ENCODE peak calls at places on chromosome 13, in seven cellular contexts. T, X, C, B, R, E and M are unnamed samples.
A peak's percentile ranks its signal among the peaks of the same experiment; 100 is the strongest.

GRCh38 chr13:49814551-49815270 is 22.2 kb upstream of the KPNA3 start:
- DNase-seq in T (no peak), X (no peak), C (no peak), B (no peak), R (no peak), E (no peak), M (no peak)

GRCh38 chr13:80339841-80340642 is 884 bp downstream of the SPRY2 start:
- DNase-seq in T (peak; percentile 46), X (peak; percentile 36), C (peak; percentile 48), B (peak; percentile 68), R (peak; percentile 28), E (peak; percentile 66), M (peak; percentile 87)

GRCh38 chr13:42969558-42970172 is 22.4 kb downstream of the EPSTI1 start:
- DNase-seq in T (peak; percentile 85), X (peak; percentile 81), C (peak; percentile 49), B (peak; percentile 90), R (peak; percentile 76), E (peak; percentile 74), M (peak; percentile 87)

GRCh38 chr13:36089130-36089529 is 42.1 kb downstream of the DCLK1 start:
- DNase-seq in T (no peak), X (no peak), C (peak; percentile 20), B (no peak), R (peak; percentile 49), E (no peak), M (no peak)

GRCh38 chr13:112457485-112457884 is 81.3 kb downstream of the SPACA7 start:
- DNase-seq in T (no peak), X (no peak), C (no peak), B (no peak), R (no peak), E (no peak), M (no peak)

GRCh38 chr13:99864627-99864990 is 107.0 kb downstream of the ZIC5 start:
- DNase-seq in T (no peak), X (no peak), C (no peak), B (no peak), R (no peak), E (no peak), M (no peak)

GRCh38 chr13:39417131-39417530 is 185.9 kb downstream of the LHFPL6 start:
- DNase-seq in T (no peak), X (no peak), C (no peak), B (no peak), R (no peak), E (no peak), M (no peak)

GRCh38 chr13:73025212-73026012 is 33.4 kb upstream of the KLF5 start:
- DNase-seq in T (no peak), X (no peak), C (no peak), B (no peak), R (no peak), E (no peak), M (no peak)

GRCh38 chr13:49265822-49266221 is 18.1 kb downstream of the CDADC1 start:
- DNase-seq in T (no peak), X (no peak), C (no peak), B (no peak), R (no peak), E (no peak), M (no peak)

GRCh38 chr13:112668924-112669323 is 20.9 kb upstream of the ATP11A start:
- DNase-seq in T (peak; percentile 21), X (no peak), C (no peak), B (no peak), R (no peak), E (peak; percentile 13), M (no peak)

GRCh38 chr13:87878706-87879105 is 207.5 kb downstream of the SLITRK5 start:
- DNase-seq in T (no peak), X (no peak), C (no peak), B (no peak), R (no peak), E (no peak), M (no peak)

GRCh38 chr13:35500071-35500595 is 23.6 kb upstream of the MAB21L1 start:
- DNase-seq in T (no peak), X (no peak), C (no peak), B (no peak), R (no peak), E (no peak), M (no peak)

GRCh38 chr13:40458283-40459031 is 208.0 kb downstream of the FOXO1 start:
- DNase-seq in T (no peak), X (no peak), C (no peak), B (no peak), R (no peak), E (no peak), M (peak; percentile 22)

GRCh38 chr13:37929308-37929707 is 59.7 kb upstream of the TRPC4 start:
- DNase-seq in T (no peak), X (no peak), C (no peak), B (no peak), R (no peak), E (no peak), M (no peak)

GRCh38 chr13:71866173-71867091 is 572 bp downstream of the DACH1 start:
- DNase-seq in T (peak; percentile 31), X (no peak), C (no peak), B (peak; percentile 24), R (peak; percentile 12), E (peak; percentile 37), M (peak; percentile 53)

GRCh38 chr13:93505104-93505952 is 278.7 kb downstream of the GPC6 start:
- DNase-seq in T (no peak), X (no peak), C (no peak), B (no peak), R (no peak), E (no peak), M (no peak)

GRCh38 chr13:27359203-27359821 is 65.1 kb upstream of the GTF3A start:
- DNase-seq in T (peak; percentile 71), X (peak; percentile 67), C (peak; percentile 30), B (peak; percentile 79), R (peak; percentile 45), E (peak; percentile 76), M (peak; percentile 64)

GRCh38 chr13:69633044-69633443 is 474.6 kb upstream of the ATXN8OS start:
- DNase-seq in T (no peak), X (no peak), C (no peak), B (no peak), R (no peak), E (no peak), M (no peak)

GRCh38 chr13:114161644-114162532 is 17.2 kb upstream of the CFAP97D2 start:
- DNase-seq in T (peak; percentile 59), X (peak; percentile 40), C (peak; percentile 30), B (peak; percentile 84), R (peak; percentile 58), E (peak; percentile 64), M (peak; percentile 61)

GRCh38 chr13:37868691-37869505 is 674 bp downstream of the TRPC4 start:
- DNase-seq in T (no peak), X (no peak), C (no peak), B (no peak), R (no peak), E (no peak), M (no peak)

GRCh38 chr13:101755228-101755887 is 302.9 kb downstream of the ITGBL1 start:
- DNase-seq in T (no peak), X (no peak), C (no peak), B (no peak), R (no peak), E (no peak), M (no peak)

DNA sequence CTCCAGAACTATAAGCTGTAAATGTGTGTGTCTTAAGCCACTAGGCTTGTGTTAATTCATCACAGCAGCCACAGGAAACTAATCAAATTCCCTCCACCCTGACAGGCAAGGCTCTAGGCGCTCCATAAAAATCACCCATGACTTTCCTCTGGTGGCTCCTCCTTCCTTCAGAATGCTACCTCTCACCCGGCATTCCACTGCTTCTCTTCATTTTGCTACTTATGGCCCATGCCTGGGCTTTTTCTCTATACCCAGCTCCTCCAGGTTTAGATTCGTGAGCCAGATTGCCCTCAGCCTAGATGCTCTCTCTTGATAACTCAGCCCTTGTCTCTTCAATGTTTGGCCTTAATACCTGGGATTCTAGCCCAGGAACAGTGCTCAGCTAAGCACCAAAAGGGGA is 36.4 kb upstream of the MBNL2 start:
- DNase-seq in T (no peak), X (no peak), C (no peak), B (no peak), R (no peak), E (no peak), M (no peak)
- H3K27ac ChIP-seq in T (no peak overlapping the region), X (no peak overlapping the region), C (no peak overlapping the region), B (no peak overlapping the region), R (no peak overlapping the region), E (no peak overlapping the region), M (no peak overlapping the region)

DNA sequence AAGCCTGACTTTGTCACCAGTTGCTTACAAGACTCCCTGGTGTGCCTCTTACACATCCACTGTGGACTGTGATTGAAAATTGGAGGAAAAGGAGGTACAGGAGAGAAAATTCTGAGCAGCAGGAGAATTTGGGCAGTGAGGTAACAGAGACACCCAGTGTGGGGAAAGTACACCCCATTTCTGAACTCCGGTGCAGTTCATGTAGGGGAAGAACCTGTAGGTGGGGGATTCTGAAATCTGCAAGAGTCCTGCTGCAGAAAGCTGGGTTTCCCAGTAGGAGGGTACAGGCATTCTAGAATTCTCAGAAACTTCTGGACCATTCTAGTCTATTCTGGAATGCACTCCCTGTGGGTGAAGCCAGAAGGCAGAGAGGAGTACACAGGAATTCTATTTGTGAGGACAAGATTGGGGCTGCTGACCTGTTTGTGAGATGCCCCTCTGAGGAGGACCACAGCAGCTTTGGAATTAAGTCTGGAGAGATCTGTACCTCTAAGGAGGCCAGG is 54.1 kb downstream of the ALOX5AP start:
- DNase-seq in T (no peak), X (no peak), C (no peak), B (no peak), R (no peak), E (no peak), M (no peak)
- TF ChIP-seq CTCF in T (no peak), X (no peak), C (no peak), B (no peak), R (no peak), E (no peak), M (no peak)

DNA sequence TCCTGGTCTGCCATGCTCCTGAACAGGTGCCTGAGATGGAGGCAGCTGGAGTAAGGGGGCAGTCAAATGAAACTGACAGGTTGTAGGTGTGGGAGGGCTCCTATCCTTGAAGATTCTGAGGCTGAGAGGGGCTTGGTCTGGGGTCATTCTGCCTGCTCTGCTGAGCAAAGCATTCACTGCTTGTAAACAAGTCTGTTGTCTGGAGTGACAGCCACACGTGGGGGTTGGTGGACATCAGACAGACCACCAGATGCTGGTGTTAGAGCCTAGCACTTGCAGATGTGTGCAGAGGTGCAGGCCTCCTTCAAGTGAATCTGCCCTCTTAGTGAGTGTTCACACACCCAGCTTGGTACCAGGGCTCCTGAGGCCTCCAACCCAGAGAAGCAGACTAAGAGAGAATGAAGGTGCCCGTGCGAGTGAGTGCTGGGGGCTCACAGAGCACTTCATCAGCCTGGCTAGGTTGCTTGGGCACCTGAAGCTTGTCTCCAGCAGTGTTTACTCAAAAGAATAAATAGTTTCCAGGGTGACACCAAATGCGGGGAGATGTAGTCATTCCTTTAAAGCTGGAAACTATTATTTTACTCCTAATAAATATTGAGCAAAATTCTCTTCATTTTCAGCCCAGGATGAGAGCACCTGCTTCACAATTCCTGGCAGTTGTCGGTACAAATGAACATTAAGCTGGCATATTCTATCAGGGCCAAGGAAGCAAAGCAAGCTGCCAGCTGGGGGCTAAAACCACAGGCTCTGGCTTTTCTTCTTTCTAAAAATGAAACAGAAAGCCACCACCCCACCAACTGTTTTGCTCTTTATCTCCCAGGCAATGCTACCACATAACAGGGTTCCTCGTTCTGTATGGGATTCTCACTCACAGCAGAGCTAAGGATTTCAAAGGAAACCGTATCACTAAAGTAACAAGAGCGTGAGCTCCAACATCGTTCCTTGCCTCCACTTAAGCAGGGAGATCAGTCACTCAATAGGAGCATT is 82.3 kb downstream of the RNASEH2B start:
- DNase-seq in T (no peak), X (no peak), C (no peak), B (no peak), R (no peak), E (no peak), M (no peak)
- TF ChIP-seq POLR2A in T (no peak), X (no peak), C (no peak), B (no peak), R (no peak), E (no peak), M (no peak)

GRCh38 chr13:30363725-30364124 is 56.4 kb upstream of the KATNAL1 start:
- DNase-seq in T (no peak), X (no peak), C (no peak), B (no peak), R (no peak), E (no peak), M (no peak)
- H3K27ac ChIP-seq in T (no peak overlapping the region), X (no peak overlapping the region), C (no peak overlapping the region), B (no peak overlapping the region), R (peak overlapping the region; percentile 44), E (no peak overlapping the region), M (no peak overlapping the region)